ENCODE peak calls at places on chromosome 5, in five cellular contexts. One of them, this sample, is unnamed.

GRCh38 chr5:141373673-141374317 is at the start of gene PCDHGA6:
- DNase-seq in anterior cingulate cortex: no peak
- DNase-seq in WTC11: no peak
- DNase-seq in neural crest cell: no peak
- DNase-seq in Right ventricle myocardium inferior: no peak
- DNase-seq in this sample: no peak

GRCh38 chr5:67405101-67405364 is 208.4 kb upstream of the CD180 start:
- DNase-seq in anterior cingulate cortex: no peak
- DNase-seq in WTC11: no peak
- DNase-seq in neural crest cell: no peak
- DNase-seq in Right ventricle myocardium inferior: no peak
- DNase-seq in this sample: no peak

GRCh38 chr5:169300468-169301385 is at the start of gene SLIT3:
- DNase-seq in anterior cingulate cortex: peak
- DNase-seq in WTC11: peak
- DNase-seq in neural crest cell: peak
- DNase-seq in Right ventricle myocardium inferior: peak
- DNase-seq in this sample: no peak

GRCh38 chr5:158120760-158121159 is 261.8 kb upstream of the CLINT1 start:
- DNase-seq in anterior cingulate cortex: no peak
- DNase-seq in WTC11: no peak
- DNase-seq in neural crest cell: no peak
- DNase-seq in Right ventricle myocardium inferior: no peak
- DNase-seq in this sample: no peak

GRCh38 chr5:132456553-132457361 is 33.8 kb downstream of the IRF1 start:
- DNase-seq in anterior cingulate cortex: no peak
- DNase-seq in WTC11: no peak
- DNase-seq in neural crest cell: no peak
- DNase-seq in Right ventricle myocardium inferior: peak
- DNase-seq in this sample: no peak

GRCh38 chr5:107389130-107389553 is 281.6 kb downstream of the EFNA5 start:
- DNase-seq in anterior cingulate cortex: no peak
- DNase-seq in WTC11: no peak
- DNase-seq in neural crest cell: no peak
- DNase-seq in Right ventricle myocardium inferior: no peak
- DNase-seq in this sample: no peak

GRCh38 chr5:181217111-181217804 is 5.8 kb upstream of the TRIM41 start:
- DNase-seq in anterior cingulate cortex: no peak
- DNase-seq in WTC11: peak
- DNase-seq in neural crest cell: peak
- DNase-seq in Right ventricle myocardium inferior: no peak
- DNase-seq in this sample: no peak

GRCh38 chr5:103394676-103395075 is 136.1 kb downstream of the MACIR start:
- DNase-seq in anterior cingulate cortex: no peak
- DNase-seq in WTC11: no peak
- DNase-seq in neural crest cell: no peak
- DNase-seq in Right ventricle myocardium inferior: no peak
- DNase-seq in this sample: no peak

GRCh38 chr5:16909464-16909863 is 26.6 kb downstream of the MYO10 start:
- DNase-seq in anterior cingulate cortex: no peak
- DNase-seq in WTC11: no peak
- DNase-seq in neural crest cell: no peak
- DNase-seq in Right ventricle myocardium inferior: no peak
- DNase-seq in this sample: no peak

GRCh38 chr5:117135851-117136250 is 561.2 kb upstream of the SEMA6A start:
- DNase-seq in anterior cingulate cortex: no peak
- DNase-seq in WTC11: no peak
- DNase-seq in neural crest cell: no peak
- DNase-seq in Right ventricle myocardium inferior: no peak
- DNase-seq in this sample: no peak

GRCh38 chr5:173477320-173478055 is 139.0 kb downstream of the BOD1 start:
- DNase-seq in anterior cingulate cortex: no peak
- DNase-seq in WTC11: no peak
- DNase-seq in neural crest cell: no peak
- DNase-seq in Right ventricle myocardium inferior: no peak
- DNase-seq in this sample: no peak

GRCh38 chr5:150729859-150730258 is 29.0 kb downstream of the DCTN4 start:
- DNase-seq in anterior cingulate cortex: no peak
- DNase-seq in WTC11: no peak
- DNase-seq in neural crest cell: no peak
- DNase-seq in Right ventricle myocardium inferior: no peak
- DNase-seq in this sample: no peak

GRCh38 chr5:142391031-142391872 is 66.4 kb upstream of the SPRY4 start:
- DNase-seq in anterior cingulate cortex: no peak
- DNase-seq in WTC11: no peak
- DNase-seq in neural crest cell: no peak
- DNase-seq in Right ventricle myocardium inferior: no peak
- DNase-seq in this sample: no peak

GRCh38 chr5:151180291-151180690 is 22.7 kb upstream of the ANXA6 start:
- DNase-seq in anterior cingulate cortex: no peak
- DNase-seq in WTC11: no peak
- DNase-seq in neural crest cell: no peak
- DNase-seq in Right ventricle myocardium inferior: no peak
- DNase-seq in this sample: no peak

GRCh38 chr5:39502704-39503103 is 77.9 kb upstream of the DAB2 start:
- DNase-seq in anterior cingulate cortex: no peak
- DNase-seq in WTC11: no peak
- DNase-seq in neural crest cell: no peak
- DNase-seq in Right ventricle myocardium inferior: peak
- DNase-seq in this sample: no peak

GRCh38 chr5:94849821-94850736 is 231.6 kb downstream of the SLF1 start:
- DNase-seq in anterior cingulate cortex: no peak
- DNase-seq in WTC11: no peak
- DNase-seq in neural crest cell: no peak
- DNase-seq in Right ventricle myocardium inferior: no peak
- DNase-seq in this sample: no peak

GRCh38 chr5:113450366-113451328 is 15.9 kb upstream of the TSSK1B start:
- DNase-seq in anterior cingulate cortex: no peak
- DNase-seq in WTC11: no peak
- DNase-seq in neural crest cell: no peak
- DNase-seq in Right ventricle myocardium inferior: no peak
- DNase-seq in this sample: no peak

GRCh38 chr5:151195622-151196021 is 28.3 kb downstream of the CCDC69 start:
- DNase-seq in anterior cingulate cortex: no peak
- DNase-seq in WTC11: no peak
- DNase-seq in neural crest cell: no peak
- DNase-seq in Right ventricle myocardium inferior: no peak
- DNase-seq in this sample: no peak

GRCh38 chr5:172038167-172038566 is 31.7 kb upstream of the FBXW11 start:
- DNase-seq in anterior cingulate cortex: no peak
- DNase-seq in WTC11: no peak
- DNase-seq in neural crest cell: no peak
- DNase-seq in Right ventricle myocardium inferior: no peak
- DNase-seq in this sample: no peak

GRCh38 chr5:56515011-56515410 is 281.9 kb upstream of the ANKRD55 start:
- DNase-seq in anterior cingulate cortex: no peak
- DNase-seq in WTC11: no peak
- DNase-seq in neural crest cell: no peak
- DNase-seq in Right ventricle myocardium inferior: no peak
- DNase-seq in this sample: no peak

GRCh38 chr5:64947031-64947430 is 178.3 kb downstream of the CWC27 start:
- DNase-seq in anterior cingulate cortex: no peak
- DNase-seq in WTC11: no peak
- DNase-seq in neural crest cell: no peak
- DNase-seq in Right ventricle myocardium inferior: no peak
- DNase-seq in this sample: no peak

GRCh38 chr5:96626956-96627355 is 35.2 kb upstream of the CAST start:
- DNase-seq in anterior cingulate cortex: no peak
- DNase-seq in WTC11: no peak
- DNase-seq in neural crest cell: no peak
- DNase-seq in Right ventricle myocardium inferior: no peak
- DNase-seq in this sample: no peak

GRCh38 chr5:142587354-142587965 is 98.4 kb downstream of the FGF1 start:
- DNase-seq in anterior cingulate cortex: no peak
- DNase-seq in WTC11: peak
- DNase-seq in neural crest cell: peak
- DNase-seq in Right ventricle myocardium inferior: no peak
- DNase-seq in this sample: no peak

GRCh38 chr5:101932599-101932998 is 363.5 kb downstream of the SLCO4C1 start:
- DNase-seq in anterior cingulate cortex: no peak
- DNase-seq in WTC11: no peak
- DNase-seq in neural crest cell: no peak
- DNase-seq in Right ventricle myocardium inferior: no peak
- DNase-seq in this sample: no peak

GRCh38 chr5:92887254-92887653 is 693.8 kb downstream of the NR2F1-AS1 start:
- DNase-seq in anterior cingulate cortex: no peak
- DNase-seq in WTC11: no peak
- DNase-seq in neural crest cell: no peak
- DNase-seq in Right ventricle myocardium inferior: no peak
- DNase-seq in this sample: no peak

GRCh38 chr5:143064661-143065060 is 294.5 kb downstream of the ARHGAP26 start:
- DNase-seq in anterior cingulate cortex: no peak
- DNase-seq in WTC11: no peak
- DNase-seq in neural crest cell: no peak
- DNase-seq in Right ventricle myocardium inferior: no peak
- DNase-seq in this sample: no peak

GRCh38 chr5:50966986-50967385 is 300.5 kb downstream of the PARP8 start:
- DNase-seq in anterior cingulate cortex: no peak
- DNase-seq in WTC11: no peak
- DNase-seq in neural crest cell: no peak
- DNase-seq in Right ventricle myocardium inferior: no peak
- DNase-seq in this sample: no peak